ENCODE peak calls at places on chromosomes 4 and X, in five cellular contexts. J is astrocyte, Y is endodermal cell, G is testis, Q is tibial nerve. W is an unnamed sample.

GRCh38 chrX:136452614-136453013 is 35.1 kb upstream of the BRS3 start:
- DNase-seq in J (no peak), Y (no peak), G (no peak), Q (no peak), W (no peak)

GRCh38 chrX:17590892-17591740 is 146.2 kb upstream of the SCML1 start:
- DNase-seq in J (peak), Y (peak), G (peak), Q (peak), W (peak)

GRCh38 chr4:115851918-115852766 is 738.7 kb upstream of the NDST4 start:
- DNase-seq in J (peak), Y (peak), G (peak), Q (no peak), W (peak)

GRCh38 chr4:69689530-69690111 is 36.6 kb upstream of the UGT2A1 start:
- DNase-seq in J (peak), Y (no peak), G (no peak), Q (no peak), W (peak)

GRCh38 chr4:110139815-110140214 is 58.6 kb downstream of the ELOVL6 start:
- DNase-seq in J (no peak), Y (no peak), G (no peak), Q (no peak), W (no peak)

GRCh38 chr4:140472156-140472555 is 25.9 kb downstream of the MGAT4D start:
- DNase-seq in J (no peak), Y (no peak), G (no peak), Q (no peak), W (no peak)

GRCh38 chrX:1851527-1851926 is 236.7 kb downstream of the ASMT start:
- DNase-seq in J (no peak), Y (peak), G (no peak), Q (no peak), W (no peak)

GRCh38 chr4:124980276-124980752 is 267.8 kb upstream of the ANKRD50 start:
- DNase-seq in J (peak), Y (no peak), G (no peak), Q (no peak), W (peak)

GRCh38 chrX:49209434-49210251 is 9.7 kb upstream of the SYP start:
- DNase-seq in J (no peak), Y (peak), G (no peak), Q (no peak), W (no peak)

GRCh38 chrX:42673411-42673810 is 104.6 kb downstream of the PPP1R2C start:
- DNase-seq in J (no peak), Y (no peak), G (no peak), Q (no peak), W (no peak)

GRCh38 chr4:27934881-27935280 is 1074.2 kb downstream of the STIM2 start:
- DNase-seq in J (no peak), Y (no peak), G (no peak), Q (no peak), W (no peak)

GRCh38 chr4:77193511-77194236 is 36.7 kb downstream of the CCNG2 start:
- DNase-seq in J (no peak), Y (peak), G (peak), Q (peak), W (no peak)

DNA sequence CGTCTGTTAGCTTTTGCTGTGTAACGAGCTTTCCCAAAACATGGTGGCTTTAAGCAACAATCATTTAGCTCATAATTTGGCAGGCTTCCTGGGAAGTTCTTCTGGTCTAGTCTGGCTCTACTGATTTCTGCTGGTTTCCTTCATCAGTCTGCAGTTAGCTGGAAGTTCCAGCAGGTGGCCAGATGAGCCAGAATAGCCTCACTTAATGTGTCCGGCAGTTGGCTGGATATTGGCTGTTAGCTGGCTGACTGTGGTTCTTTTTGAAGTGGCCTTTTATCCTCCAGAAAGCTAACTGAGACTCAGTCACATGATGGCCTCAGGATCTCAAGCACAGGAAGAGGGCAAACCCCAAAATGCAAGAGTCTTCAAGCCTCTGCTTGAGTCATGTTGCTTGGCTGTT is 34.9 kb downstream of the FTHL17 start:
- DNase-seq in J (peak), Y (peak), G (peak), Q (peak), W (peak)
- TF ChIP-seq CTCF in J (peak), Y (peak), G (peak), Q (peak), W (peak)

GRCh38 chrX:96372313-96373046 is 312.2 kb upstream of the DIAPH2 start:
- DNase-seq in J (no peak), Y (peak), G (peak), Q (no peak), W (peak)
- H3K4me3 ChIP-seq in J (no peak), Y (no peak), G (no peak), Q (no peak), W (peak)

GRCh38 chr4:173536808-173537429 is 6.9 kb upstream of the HAND2 start:
- DNase-seq in J (no peak), Y (peak), G (no peak), Q (no peak), W (no peak)
- TF ChIP-seq CTCF in J (no peak), Y (peak), G (no peak), Q (no peak), W (peak)

GRCh38 chr4:64533637-64534036 is 124.4 kb upstream of the TECRL start:
- DNase-seq in J (no peak), Y (no peak), G (no peak), Q (no peak), W (no peak)

GRCh38 chr4:64539234-64539849 is 130.1 kb upstream of the TECRL start:
- DNase-seq in J (peak), Y (peak), G (peak), Q (no peak), W (peak)

GRCh38 chr4:64533159-64533558 is 123.9 kb upstream of the TECRL start:
- DNase-seq in J (no peak), Y (no peak), G (no peak), Q (no peak), W (no peak)

DNA sequence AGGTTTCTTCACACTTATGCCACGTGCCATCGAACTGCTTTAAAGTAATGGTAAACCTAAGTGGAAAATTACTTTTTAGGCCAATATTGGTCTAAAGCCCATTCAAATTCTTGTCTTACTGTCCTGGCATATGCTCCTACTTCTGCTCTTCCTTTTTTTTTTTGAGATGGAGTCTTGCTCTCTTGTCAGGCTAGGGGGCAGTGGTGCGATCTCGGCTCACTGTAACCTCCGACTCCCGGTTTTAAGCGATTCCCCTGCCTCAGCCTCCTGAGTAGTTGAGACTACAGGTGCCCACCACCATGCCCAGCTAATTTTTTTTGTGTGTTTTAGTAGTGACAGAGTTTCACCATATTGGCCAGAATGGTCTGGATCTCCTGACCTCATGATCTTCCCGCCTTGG is 129.0 kb upstream of the TECRL start:
- DNase-seq in J (no peak), Y (peak), G (peak), Q (no peak), W (no peak)
- H3K4me3 ChIP-seq in J (no peak), Y (no peak), G (no peak), Q (no peak), W (no peak)

DNA sequence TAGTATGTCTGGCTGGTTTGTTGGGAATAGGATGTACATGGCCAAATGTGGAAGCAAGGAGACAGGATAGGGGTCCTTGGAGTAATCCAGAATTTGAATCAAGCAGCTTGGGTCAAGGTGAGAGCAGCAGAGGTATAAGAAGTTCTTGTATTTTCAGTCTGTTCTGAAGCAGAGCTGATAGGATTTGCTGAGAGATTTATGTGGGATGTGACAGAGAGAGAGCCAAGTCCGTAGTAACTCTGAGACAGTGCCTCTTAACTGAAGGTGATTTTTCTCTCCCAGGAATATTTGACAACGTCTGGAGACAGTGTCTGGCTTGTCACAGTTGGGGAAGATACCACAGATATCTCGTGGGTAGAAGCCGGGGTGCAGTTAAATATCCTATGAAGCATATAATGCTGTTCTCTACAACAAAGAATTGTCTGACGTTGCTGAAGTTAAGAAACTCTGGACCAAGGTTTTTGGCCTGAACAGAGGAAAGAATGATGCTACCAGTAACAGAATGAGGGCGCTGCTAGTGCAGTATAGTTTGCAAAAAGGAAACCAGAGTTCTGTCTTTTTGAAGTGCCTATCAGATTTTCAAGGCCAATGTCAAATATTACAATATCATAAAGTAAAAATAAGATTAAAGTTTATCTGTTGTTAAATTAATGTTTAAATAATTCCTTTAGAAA is 184.0 kb downstream of the ARHGAP24 start:
- DNase-seq in J (no peak), Y (no peak), G (no peak), Q (no peak), W (no peak)
- TF ChIP-seq CTCF in J (no peak), Y (peak), G (peak), Q (no peak), W (no peak)

GRCh38 chr4:71262161-71262560 is 76.7 kb upstream of the SLC4A4 start:
- DNase-seq in J (peak), Y (no peak), G (no peak), Q (no peak), W (no peak)

GRCh38 chr4:71259911-71260331 is 78.9 kb upstream of the SLC4A4 start:
- DNase-seq in J (peak), Y (no peak), G (no peak), Q (no peak), W (no peak)

GRCh38 chr4:71261633-71262121 is 77.1 kb upstream of the SLC4A4 start:
- DNase-seq in J (no peak), Y (no peak), G (no peak), Q (no peak), W (no peak)

GRCh38 chr4:71260544-71260943 is 78.3 kb upstream of the SLC4A4 start:
- DNase-seq in J (no peak), Y (no peak), G (no peak), Q (no peak), W (no peak)

GRCh38 chr4:71261001-71261400 is 77.8 kb upstream of the SLC4A4 start:
- DNase-seq in J (no peak), Y (no peak), G (no peak), Q (no peak), W (no peak)
- H3K4me3 ChIP-seq in J (no peak), Y (no peak), G (no peak), Q (no peak), W (no peak)

GRCh38 chr4:184907216-184907615 is 81.4 kb upstream of the ACSL1 start:
- DNase-seq in J (no peak), Y (no peak), G (no peak), Q (no peak), W (peak)
- TF ChIP-seq CTCF in J (no peak), Y (no peak), G (no peak), Q (no peak), W (no peak)

GRCh38 chr4:4388836-4389575 is 2.1 kb downstream of the NSG1 start:
- DNase-seq in J (no peak), Y (no peak), G (no peak), Q (no peak), W (no peak)
- H3K4me3 ChIP-seq in J (no peak), Y (no peak), G (no peak), Q (no peak), W (no peak)